ENCODE peak calls at places on chromosome 6, in four cellular contexts. D is stomach, N is body of pancreas, H is K562. W is an unnamed sample.
A peak's percentile ranks its signal among the peaks of the same experiment; 100 is the strongest.

GRCh38 chr6:138188278-138188923 is 26.7 kb downstream of the ARFGEF3 start:
- DNase-seq in D (peak; percentile 36), H (no peak), N (no peak), W (peak; percentile 63)

GRCh38 chr6:116096979-116097816 is 3.5 kb upstream of the NT5DC1 start:
- DNase-seq in H (no peak), D (no peak), N (no peak), W (no peak)

GRCh38 chr6:15063253-15063853 is 182.5 kb upstream of the JARID2 start:
- DNase-seq in D (no peak), H (no peak), N (no peak), W (no peak)

GRCh38 chr6:16762547-16763477 is 1.6 kb upstream of the ATXN1 start:
- DNase-seq in H (peak; percentile 67), N (peak; percentile 68), D (peak; percentile 58), W (peak; percentile 65)

GRCh38 chr6:26224940-26225847 is 138.0 kb downstream of the HFE start:
- DNase-seq in H (no peak), N (no peak), D (no peak), W (peak; percentile 57)

GRCh38 chr6:73263570-73263909 is 544 bp upstream of the KHDC1 start:
- DNase-seq in D (no peak), N (no peak), H (no peak), W (no peak)

GRCh38 chr6:96899019-96899418 is 1.3 kb upstream of the NDUFAF4 start:
- DNase-seq in D (no peak), N (no peak), H (no peak), W (peak; percentile 19)

GRCh38 chr6:30583921-30584320 is 12.7 kb downstream of the ABCF1 start:
- DNase-seq in N (no peak), H (no peak), D (no peak), W (no peak)

GRCh38 chr6:143984670-143985069 is 23.4 kb downstream of the PLAGL1 start:
- DNase-seq in N (no peak), D (no peak), H (no peak), W (no peak)

GRCh38 chr6:157099912-157100593 is 223.3 kb downstream of the TMEM242 start:
- DNase-seq in H (peak; percentile 56), D (no peak), N (no peak), W (no peak)

GRCh38 chr6:169897601-169898358 is 146.4 kb downstream of the ERMARD start:
- DNase-seq in N (no peak), H (no peak), D (no peak), W (no peak)

GRCh38 chr6:41723178-41723935 is 12.1 kb downstream of the TFEB start:
- DNase-seq in N (peak; percentile 46), D (peak; percentile 59), H (peak; percentile 56), W (peak; percentile 40)
- H3K4me1 ChIP-seq in N (peaks cover 32% of the 10 kb centered on the region), D (peaks cover 54% of the 10 kb centered on the region), H (peaks cover 16% of the 10 kb centered on the region), W (peaks cover 29% of the 10 kb centered on the region)

DNA sequence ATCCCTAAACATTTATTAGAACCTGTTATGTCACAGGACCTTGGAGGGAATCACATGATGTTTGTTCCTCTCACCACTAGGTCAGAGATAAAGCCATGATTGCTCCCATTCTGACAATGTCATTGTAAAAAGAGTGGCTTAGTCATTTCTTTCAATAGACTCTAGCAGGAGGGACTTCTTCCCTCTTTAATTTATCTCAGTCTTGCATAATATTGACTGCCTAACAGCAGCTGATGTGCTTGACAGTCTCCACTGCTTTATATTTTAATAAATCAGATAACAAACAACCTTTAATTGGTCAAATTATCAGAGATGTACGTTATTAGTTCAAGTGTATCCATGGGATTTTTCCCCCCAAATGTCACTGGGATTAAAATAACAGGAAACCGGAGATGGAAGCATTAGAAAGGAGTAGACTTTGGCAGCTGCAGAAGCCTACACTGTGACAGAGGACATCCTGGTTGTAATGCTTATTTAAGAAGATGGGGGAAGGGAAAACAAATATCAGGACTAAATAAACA is 39.6 kb downstream of the LAMA4 start:
- DNase-seq in H (no peak), N (no peak), D (no peak), W (no peak)
- TF ChIP-seq POLR2A in H (no peak), N (no peak), D (no peak), W (no peak)

DNA sequence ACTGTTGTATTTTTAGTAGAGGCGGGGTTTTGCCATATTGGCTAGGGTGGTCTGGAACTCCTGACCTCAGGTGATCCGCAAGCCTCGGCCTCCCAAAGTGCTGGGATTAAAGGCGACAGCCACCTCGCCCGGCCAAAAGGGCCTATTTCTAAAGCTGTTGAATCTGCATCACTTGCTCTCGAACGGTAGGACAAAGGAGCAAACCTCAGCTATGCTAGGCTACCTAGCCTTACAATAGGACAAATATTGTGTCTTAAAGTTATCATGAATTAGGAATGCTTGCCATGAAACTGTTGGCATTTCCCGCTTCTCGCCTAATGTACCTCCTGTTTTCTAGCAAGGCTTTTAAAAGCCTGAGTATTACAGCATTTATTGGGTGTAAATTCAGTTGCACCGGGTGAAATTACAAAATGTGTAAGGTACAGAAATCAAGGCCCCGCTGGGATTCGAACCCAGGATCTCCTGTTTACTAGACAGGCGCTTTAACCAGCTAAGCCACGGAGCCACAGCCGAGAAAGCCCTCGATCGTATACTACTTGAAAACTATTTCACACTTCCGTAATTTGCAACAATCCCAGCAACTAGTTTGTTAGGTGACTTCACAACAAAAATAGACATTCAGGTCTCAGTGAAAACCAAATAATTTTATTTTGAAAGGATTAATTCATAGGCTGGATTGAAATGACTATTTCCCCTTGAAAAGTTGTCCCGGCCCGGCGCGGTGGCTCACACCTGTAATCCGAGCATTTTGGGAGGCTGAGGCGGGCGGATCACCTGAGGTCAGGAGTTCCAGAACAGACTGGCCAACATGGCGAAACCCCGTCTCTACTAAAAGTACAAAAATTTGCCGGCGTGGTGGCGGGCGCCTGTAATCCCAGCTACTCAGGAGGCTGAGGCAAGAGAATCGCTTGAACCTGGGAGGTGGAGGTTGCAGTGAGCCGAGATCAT is 211.6 kb upstream of the ZNF184 start:
- DNase-seq in H (peak; percentile 88), D (no peak), N (peak; percentile 48), W (no peak)
- TF ChIP-seq CTCF in H (no peak), D (no peak), N (no peak), W (no peak)

GRCh38 chr6:154766288-154766687 is 33.1 kb downstream of the SCAF8 start:
- DNase-seq in H (no peak), D (no peak), N (no peak), W (no peak)
- H3K4me1 ChIP-seq in H (peaks cover 3% of the 10 kb centered on the region), D (peaks cover 84% of the 10 kb centered on the region), N (peaks cover 56% of the 10 kb centered on the region), W (peaks cover 4% of the 10 kb centered on the region)

GRCh38 chr6:89690944-89691324 is 52.4 kb upstream of the LYRM2 start:
- DNase-seq in D (no peak), N (no peak), H (no peak), W (no peak)
- TF ChIP-seq POLR2A in D (no peak), N (no peak), H (no peak), W (no peak)

GRCh38 chr6:155520078-155520477 is 64.4 kb upstream of the NOX3 start:
- DNase-seq in H (no peak), D (no peak), N (no peak), W (no peak)

GRCh38 chr6:155523821-155524238 is 68.2 kb upstream of the NOX3 start:
- DNase-seq in N (no peak), D (no peak), H (no peak), W (no peak)

GRCh38 chr6:155519339-155519738 is 63.7 kb upstream of the NOX3 start:
- DNase-seq in N (no peak), D (no peak), H (no peak), W (no peak)

GRCh38 chr6:155524249-155524651 is 68.6 kb upstream of the NOX3 start:
- DNase-seq in N (no peak), H (no peak), D (no peak), W (no peak)

GRCh38 chr6:155521719-155522118 is 66.1 kb upstream of the NOX3 start:
- DNase-seq in H (no peak), D (no peak), N (no peak), W (no peak)
- TF ChIP-seq CTCF in H (no peak), D (no peak), N (no peak), W (no peak)

DNA sequence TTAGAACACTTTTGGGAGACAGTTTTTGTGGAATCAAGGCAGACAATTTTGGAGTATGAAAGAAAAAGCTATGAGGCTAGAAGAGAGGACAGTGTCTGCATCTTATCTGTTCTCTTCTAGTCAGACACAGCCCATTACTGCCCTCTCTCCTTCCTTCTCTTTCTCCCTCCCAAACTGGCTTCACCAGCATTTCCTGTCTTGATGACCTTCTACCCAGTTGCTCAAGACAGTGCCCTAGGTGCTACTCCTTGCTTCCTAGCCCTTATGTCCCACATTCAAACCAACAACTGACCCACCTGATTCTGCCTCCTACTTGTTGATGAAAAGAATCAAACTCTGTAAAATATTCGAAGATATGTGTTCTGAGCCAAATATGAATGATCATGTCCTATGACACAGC is 116.4 kb upstream of the RIPOR2 start:
- DNase-seq in N (no peak), H (no peak), D (no peak), W (no peak)
- H3K4me1 ChIP-seq in N (peaks cover 12% of the 10 kb centered on the region), H (no peaks in the 10 kb centered on the region), D (peaks cover 51% of the 10 kb centered on the region), W (peaks cover 5% of the 10 kb centered on the region)

GRCh38 chr6:152173957-152174356 is 366.5 kb downstream of the ESR1 start:
- DNase-seq in D (no peak), H (no peak), N (no peak), W (no peak)

GRCh38 chr6:152180601-152181000 is 373.1 kb downstream of the ESR1 start:
- DNase-seq in H (no peak), D (no peak), N (no peak), W (no peak)

GRCh38 chr6:152173321-152173720 is 365.8 kb downstream of the ESR1 start:
- DNase-seq in N (no peak), H (no peak), D (no peak), W (no peak)

GRCh38 chr6:152170702-152171667 is 363.5 kb downstream of the ESR1 start:
- DNase-seq in D (peak; percentile 31), H (no peak), N (no peak), W (no peak)

GRCh38 chr6:152176219-152176745 is 368.8 kb downstream of the ESR1 start:
- DNase-seq in D (no peak), H (no peak), N (no peak), W (no peak)
- TF ChIP-seq POLR2A in D (no peak), H (no peak), N (no peak), W (no peak)

DNA sequence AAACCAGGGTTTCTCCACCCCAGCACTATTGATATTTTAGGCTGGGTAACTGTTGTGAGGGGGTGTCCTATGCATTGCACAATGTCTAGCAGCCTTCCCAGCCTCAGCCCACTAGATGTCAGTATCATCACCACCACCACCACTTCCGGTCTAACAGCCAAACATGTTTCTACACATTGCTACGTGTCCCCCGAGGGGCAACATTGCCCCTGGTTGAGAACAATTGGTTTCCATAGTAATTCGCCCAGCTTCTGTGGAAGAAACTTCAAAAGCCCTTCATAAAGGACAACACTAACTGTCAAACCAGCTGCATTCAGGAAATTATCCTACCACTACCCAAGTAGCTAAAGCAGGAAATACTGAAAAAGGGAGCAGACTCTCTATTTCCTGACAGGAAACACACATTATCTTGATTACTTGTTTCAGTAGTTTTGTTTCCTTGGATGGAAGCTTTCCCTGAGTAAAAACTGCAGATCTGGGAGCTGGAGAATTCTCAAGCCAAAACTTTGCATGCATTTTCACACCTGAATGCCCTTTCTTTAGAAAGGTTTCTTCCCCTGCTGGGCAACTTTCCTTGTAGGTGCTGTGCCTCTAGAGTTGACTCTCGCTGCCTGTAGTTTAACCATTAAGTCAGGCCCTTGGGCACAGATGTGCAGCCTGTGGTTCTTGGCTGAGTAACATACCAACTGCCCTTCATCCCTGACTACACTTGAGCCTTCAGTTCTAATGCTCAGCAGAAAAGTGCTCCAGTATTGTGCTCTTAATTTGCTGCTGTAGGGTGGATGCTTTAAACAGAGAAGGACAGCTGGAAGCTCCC is 23.6 kb downstream of the PKHD1 start:
- DNase-seq in H (peak; percentile 58), D (peak; percentile 53), N (peak; percentile 50), W (no peak)
- TF ChIP-seq CTCF in H (peak; percentile 60), D (peak; percentile 28), N (peak; percentile 56), W (no peak)

GRCh38 chr6:396126-396520 is 4.6 kb downstream of the IRF4 start:
- DNase-seq in N (no peak), D (no peak), H (no peak), W (no peak)
- H3K4me1 ChIP-seq in N (peaks cover 30% of the 10 kb centered on the region), D (peaks cover 27% of the 10 kb centered on the region), H (no peaks in the 10 kb centered on the region), W (peaks cover 5% of the 10 kb centered on the region)

W was measured in prostate gland.